ENCODE peak calls at places on chromosomes 1 and 21, in four cellular contexts. Y is K562, D is SK-N-SH, X is GM12878. H is an unnamed sample.

GRCh38 chr21:42460391-42461184 is 35.4 kb downstream of the RSPH1 start:
- DNase-seq in Y (no peak), D (peak), X (peak), H (no peak)

GRCh38 chr1:28259935-28260802 is 851 bp downstream of the SESN2 start:
- DNase-seq in Y (peak), D (peak), X (no peak), H (peak)

GRCh38 chr1:85134583-85135455 is 66.0 kb downstream of the SYDE2 start:
- DNase-seq in Y (no peak), D (no peak), X (no peak), H (peak)

GRCh38 chr1:28240024-28240423 is 4.1 kb downstream of the ATP5IF1 start:
- DNase-seq in Y (no peak), D (no peak), X (no peak), H (no peak)

GRCh38 chr1:30126839-30127238 is 596.5 kb downstream of the MATN1 start:
- DNase-seq in Y (no peak), D (no peak), X (no peak), H (no peak)

GRCh38 chr1:97433520-97434175 is 487.2 kb downstream of the DPYD start:
- DNase-seq in Y (no peak), D (peak), X (no peak), H (peak)

GRCh38 chr1:24536391-24536840 is 19.5 kb upstream of the NCMAP start:
- DNase-seq in Y (no peak), D (peak), X (peak), H (peak)

GRCh38 chr1:193310569-193310968 is 124.2 kb upstream of the B3GALT2 start:
- DNase-seq in Y (no peak), D (no peak), X (no peak), H (no peak)

GRCh38 chr1:19808351-19808750 is 6.7 kb downstream of the RNF186 start:
- DNase-seq in Y (no peak), D (no peak), X (no peak), H (no peak)

GRCh38 chr1:22636369-22636768 is at the start of gene C1QA:
- DNase-seq in Y (no peak), D (no peak), X (no peak), H (no peak)

GRCh38 chr1:181587870-181588438 is 104.6 kb downstream of the CACNA1E start:
- DNase-seq in Y (peak), D (peak), X (no peak), H (no peak)

GRCh38 chr21:35223480-35224156 is 174.5 kb upstream of the RUNX1 start:
- DNase-seq in Y (no peak), D (no peak), X (no peak), H (no peak)

GRCh38 chr1:244187310-244187709 is 136.2 kb downstream of the ZBTB18 start:
- DNase-seq in Y (no peak), D (no peak), X (no peak), H (no peak)

GRCh38 chr1:234544094-234544579 is 65.2 kb upstream of the TARBP1 start:
- DNase-seq in Y (peak), D (peak), X (no peak), H (peak)

GRCh38 chr1:186781731-186782130 is 47.0 kb upstream of the PLA2G4A start:
- DNase-seq in Y (no peak), D (no peak), X (no peak), H (no peak)

GRCh38 chr1:29879217-29879616 is 642.9 kb downstream of the PTPRU start:
- DNase-seq in Y (no peak), D (no peak), X (no peak), H (no peak)

GRCh38 chr1:112509005-112509659 is 367 bp downstream of the WNT2B start:
- DNase-seq in Y (no peak), D (no peak), X (no peak), H (no peak)

GRCh38 chr1:25572708-25573590 is 29.5 kb downstream of the LDLRAP1 start:
- DNase-seq in Y (peak), D (peak), X (no peak), H (peak)

GRCh38 chr1:11338351-11338809 is 65.4 kb downstream of the UBIAD1 start:
- DNase-seq in Y (no peak), D (no peak), X (no peak), H (no peak)

GRCh38 chr21:15850645-15851044 is 120.9 kb downstream of the USP25 start:
- DNase-seq in Y (no peak), D (no peak), X (no peak), H (peak)

GRCh38 chr1:20700636-20701215 is 17.1 kb downstream of the KIF17 start:
- DNase-seq in Y (no peak), D (no peak), X (no peak), H (no peak)

GRCh38 chr1:211934315-211934714 is 101.0 kb downstream of the INTS7 start:
- DNase-seq in Y (no peak), D (no peak), X (no peak), H (no peak)

GRCh38 chr21:38819719-38820147 is 14.0 kb downstream of the ETS2 start:
- DNase-seq in Y (no peak), D (no peak), X (no peak), H (peak)
- TF ChIP-seq RCOR1 in Y (no peak), D (no peak), X (no peak), H (no peak)

DNA sequence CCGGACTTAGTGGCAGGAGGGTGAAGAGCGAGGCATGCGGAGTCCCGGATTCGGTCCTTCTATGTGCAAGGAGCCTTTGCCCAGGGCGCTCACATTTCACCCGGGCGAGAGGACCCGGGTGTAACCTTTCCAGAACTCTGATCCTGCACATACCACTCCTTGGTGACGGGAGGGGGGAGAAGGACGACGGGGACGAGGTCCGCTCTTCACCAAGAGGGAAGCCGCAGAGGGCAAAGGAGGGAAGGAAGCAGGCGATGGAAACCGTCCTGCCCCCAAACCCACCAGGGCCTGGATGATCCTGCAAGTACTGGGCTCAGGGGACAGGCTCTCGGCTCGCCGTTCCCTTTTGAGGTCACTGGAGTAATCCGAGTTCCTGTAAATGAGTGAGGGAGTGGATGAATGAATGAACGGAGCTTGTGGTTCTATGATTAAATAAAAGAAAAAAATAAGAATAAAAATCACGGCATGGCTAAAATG is 993 bp downstream of the SYPL2 start:
- DNase-seq in Y (no peak), D (no peak), X (no peak), H (no peak)
- H2AFZ ChIP-seq in Y (no peak), D (no peak), X (no peak), H (peak)

GRCh38 chr1:58931761-58932160 is 147.9 kb upstream of the JUN start:
- DNase-seq in Y (no peak), D (no peak), X (no peak), H (no peak)
- TF ChIP-seq MXI1 in Y (no peak), D (no peak), X (no peak), H (no peak)

GRCh38 chr1:34066921-34067603 is 98.0 kb downstream of the CSMD2 start:
- DNase-seq in Y (no peak), D (no peak), X (no peak), H (peak)
- TF ChIP-seq RCOR1 in Y (no peak), D (no peak), X (no peak), H (no peak)

DNA sequence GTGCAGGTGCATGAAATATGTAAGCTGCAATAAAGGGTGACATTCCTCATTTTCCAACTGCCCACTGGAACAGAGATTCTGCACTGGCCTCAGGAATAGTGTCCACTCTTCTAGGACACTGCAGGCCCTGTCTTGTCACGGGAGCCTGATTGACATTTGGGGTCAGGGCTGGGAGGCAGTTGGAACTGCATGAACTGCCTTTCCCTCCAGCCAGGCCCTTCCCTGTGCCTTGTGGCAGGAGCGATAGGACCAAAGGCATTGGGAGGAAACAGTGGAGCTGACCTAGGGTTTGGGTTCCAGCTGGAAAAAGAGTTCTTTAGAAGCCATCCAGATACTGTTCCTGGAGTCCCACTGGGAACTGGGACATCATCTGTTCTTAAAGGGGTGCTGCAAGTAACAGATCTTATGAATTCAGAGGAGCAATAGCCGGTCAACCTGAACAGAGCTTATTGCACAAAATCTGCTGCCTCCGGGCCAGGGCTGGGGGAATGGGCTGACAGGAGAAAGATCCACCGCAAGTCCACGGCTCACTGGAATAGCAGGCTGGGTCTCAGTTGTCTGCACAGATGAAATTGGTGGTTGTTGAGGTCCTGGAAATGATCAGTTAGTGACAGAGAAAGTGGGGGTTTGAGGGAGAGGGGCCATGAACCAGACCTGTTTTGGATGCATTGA is 451.7 kb downstream of the CAMTA1 start:
- DNase-seq in Y (no peak), D (no peak), X (no peak), H (no peak)
- H2AFZ ChIP-seq in Y (no peak), D (no peak), X (no peak), H (no peak)

H was measured in IMR-90.